ENCODE peak calls at places on chromosomes 16 and 17, in seven cellular contexts. N is skeletal muscle cell; C is left lung; T is right cardiac atrium; J is pancreas; O is transverse colon; Q is Jurkat, Clone E6-1. P is an unnamed sample.

GRCh38 chr17:50270430-50271172 is 3.7 kb upstream of the TMEM92 start:
- DNase-seq in O (peak), T (peak), N (no peak), C (peak), J (no peak), Q (no peak), P (no peak)

GRCh38 chr16:7458144-7458543 is 125.5 kb downstream of the RBFOX1 start:
- DNase-seq in O (no peak), C (no peak), Q (no peak), T (no peak), J (peak), N (no peak), P (no peak)

GRCh38 chr16:57150682-57151330 is 35.0 kb downstream of the PSME3IP1 start:
- DNase-seq in Q (no peak), O (no peak), J (no peak), C (no peak), N (no peak), T (no peak), P (peak)

GRCh38 chr17:58304735-58305486 is 23.7 kb downstream of the TSPOAP1 start:
- DNase-seq in J (no peak), O (no peak), T (no peak), C (no peak), N (no peak), Q (no peak), P (no peak)

GRCh38 chr16:84947996-84948854 is 63.1 kb downstream of the ZDHHC7 start:
- DNase-seq in J (no peak), T (peak), Q (no peak), O (no peak), N (no peak), C (no peak), P (no peak)

GRCh38 chr16:57029161-57030160 is 40.1 kb downstream of the NLRC5 start:
- DNase-seq in Q (no peak), J (no peak), C (no peak), O (no peak), N (no peak), T (no peak), P (no peak)

GRCh38 chr16:82432261-82432660 is 194.5 kb upstream of the CDH13 start:
- DNase-seq in T (no peak), Q (no peak), O (no peak), N (no peak), J (no peak), C (no peak), P (no peak)

GRCh38 chr17:66354981-66355380 is 52.6 kb downstream of the PRKCA start:
- DNase-seq in J (no peak), O (no peak), T (no peak), Q (no peak), N (peak), C (no peak), P (no peak)

GRCh38 chr16:54288592-54289241 is 2.1 kb upstream of the IRX3 start:
- DNase-seq in T (no peak), C (no peak), N (no peak), Q (no peak), O (no peak), J (no peak), P (no peak)
- H3K4me3 ChIP-seq in T (no peak), C (no peak), N (no peak), Q (no peak), O (no peak), J (no peak), P (no peak)

DNA sequence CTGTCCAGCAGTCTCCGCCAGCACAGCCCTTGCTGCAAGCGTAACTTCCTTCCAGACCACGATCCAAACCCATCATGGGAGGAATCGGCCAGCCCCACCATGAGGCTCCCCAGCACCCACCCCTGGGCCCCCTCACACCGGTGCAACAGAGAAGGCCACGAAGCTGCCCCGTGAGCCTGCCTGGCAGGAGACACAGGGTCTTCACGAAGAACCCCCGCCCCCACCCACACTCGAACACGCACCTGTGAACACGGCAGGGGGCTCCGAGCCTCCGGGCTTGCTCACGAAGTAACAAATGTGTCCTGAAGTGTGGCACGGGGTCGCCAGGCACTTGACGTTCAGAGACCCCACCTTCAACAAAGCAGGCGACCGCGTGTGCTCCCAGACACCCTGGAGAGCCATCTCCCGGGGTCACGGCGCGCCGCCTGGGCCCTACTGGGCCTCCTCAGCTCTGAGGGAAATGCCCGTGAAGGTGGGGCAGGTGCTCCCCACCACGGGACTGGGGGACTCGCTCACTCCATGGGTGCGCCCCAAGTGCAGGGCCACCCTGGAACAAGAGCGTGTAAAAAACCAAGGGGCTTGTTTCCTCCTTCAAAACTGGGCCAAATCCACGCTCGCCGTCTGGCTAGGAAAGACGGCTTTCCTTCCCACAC is 7.6 kb downstream of the HAGH start:
- DNase-seq in J (no peak), N (no peak), O (no peak), Q (no peak), C (no peak), T (no peak), P (no peak)
- H3K4me3 ChIP-seq in J (no peak), N (no peak), O (no peak), Q (no peak), C (no peak), T (no peak), P (no peak)

DNA sequence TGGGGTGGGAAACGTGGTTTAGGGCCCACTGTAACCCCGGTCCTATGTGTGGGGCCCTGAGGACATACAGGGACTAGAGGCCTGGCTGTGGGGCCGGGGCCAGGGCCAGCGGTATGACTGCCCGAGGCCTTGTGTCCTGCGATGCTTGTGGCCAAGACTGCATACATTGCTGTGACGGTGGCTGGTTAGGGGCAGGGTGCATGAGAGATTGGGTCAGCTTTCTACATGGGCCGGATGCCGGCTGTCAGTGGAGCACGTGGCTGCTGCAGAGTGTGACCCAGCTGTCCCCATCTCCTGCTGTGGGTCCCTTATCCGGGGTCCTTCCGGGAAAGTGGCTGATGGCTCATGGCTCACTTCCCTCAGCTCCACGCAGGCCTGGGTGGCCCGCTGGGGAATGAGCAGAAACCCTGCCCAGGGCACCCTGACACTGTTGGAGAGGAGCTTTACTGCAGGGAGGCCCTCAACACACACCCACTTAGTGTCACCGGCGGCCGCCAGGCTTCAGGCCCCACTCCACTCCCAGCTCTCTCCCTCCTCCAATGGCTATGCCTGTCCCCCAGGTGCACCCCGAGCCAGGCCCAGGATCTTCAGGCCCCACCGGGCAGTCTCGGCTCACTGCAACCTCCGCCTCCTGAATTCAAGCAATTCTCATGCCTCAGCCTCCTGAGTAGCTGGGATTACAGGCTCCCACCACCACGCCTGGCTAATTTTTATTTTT is 775 bp upstream of the RGS11 start:
- DNase-seq in Q (no peak), N (no peak), T (no peak), J (no peak), C (no peak), O (no peak), P (no peak)
- H3K4me3 ChIP-seq in Q (no peak), N (no peak), T (peak), J (no peak), C (no peak), O (no peak), P (no peak)

GRCh38 chr17:45314761-45315549 is 1.9 kb downstream of the MAP3K14 start:
- DNase-seq in T (no peak), N (no peak), J (no peak), Q (no peak), O (no peak), C (no peak), P (no peak)
- H3K4me3 ChIP-seq in T (peak), N (peak), J (peak), Q (no peak), O (peak), C (peak), P (peak)